ENCODE peak calls at places on chromosome 11, in five cellular contexts. One of them, this sample, is unnamed.

GRCh38 chr11:62788991-62789390 is 1.8 kb downstream of the TMEM179B start:
- DNase-seq in endothelial cell: no peak
- DNase-seq in bronchial epithelial cell: no peak
- DNase-seq in NCI-H1694 treated with DMSO at 0.1 percent for 48 hours: no peak
- DNase-seq in adrenal gland: no peak
- DNase-seq in this sample: no peak

GRCh38 chr11:117259417-117259816 is 26.9 kb downstream of the RNF214 start:
- DNase-seq in adrenal gland: no peak
- DNase-seq in NCI-H1694 treated with DMSO at 0.1 percent for 48 hours: no peak
- DNase-seq in bronchial epithelial cell: peak; percentile 23
- DNase-seq in endothelial cell: no peak
- DNase-seq in this sample: no peak

GRCh38 chr11:93340223-93340622 is 9.7 kb downstream of the DEUP1 start:
- DNase-seq in adrenal gland: no peak
- DNase-seq in endothelial cell: no peak
- DNase-seq in bronchial epithelial cell: no peak
- DNase-seq in NCI-H1694 treated with DMSO at 0.1 percent for 48 hours: no peak
- DNase-seq in this sample: no peak

GRCh38 chr11:79219186-79220045 is 221.4 kb downstream of the TENM4 start:
- DNase-seq in endothelial cell: no peak
- DNase-seq in NCI-H1694 treated with DMSO at 0.1 percent for 48 hours: no peak
- DNase-seq in bronchial epithelial cell: peak; percentile 64
- DNase-seq in adrenal gland: no peak
- DNase-seq in this sample: no peak

GRCh38 chr11:46216040-46216764 is 61.3 kb upstream of the CREB3L1 start:
- DNase-seq in endothelial cell: no peak
- DNase-seq in bronchial epithelial cell: no peak
- DNase-seq in adrenal gland: no peak
- DNase-seq in NCI-H1694 treated with DMSO at 0.1 percent for 48 hours: no peak
- DNase-seq in this sample: no peak

GRCh38 chr11:57499413-57499982 is 16.0 kb downstream of the SLC43A1 start:
- DNase-seq in NCI-H1694 treated with DMSO at 0.1 percent for 48 hours: no peak
- DNase-seq in endothelial cell: peak; percentile 94
- DNase-seq in adrenal gland: peak; percentile 96
- DNase-seq in bronchial epithelial cell: peak; percentile 69
- DNase-seq in this sample: no peak

GRCh38 chr11:46348566-46348981 is 1.3 kb downstream of the DGKZ start:
- DNase-seq in adrenal gland: no peak
- DNase-seq in endothelial cell: no peak
- DNase-seq in NCI-H1694 treated with DMSO at 0.1 percent for 48 hours: no peak
- DNase-seq in bronchial epithelial cell: no peak
- DNase-seq in this sample: no peak

GRCh38 chr11:112339566-112339965 is 78.9 kb upstream of the PLET1 start:
- DNase-seq in bronchial epithelial cell: no peak
- DNase-seq in NCI-H1694 treated with DMSO at 0.1 percent for 48 hours: no peak
- DNase-seq in adrenal gland: no peak
- DNase-seq in endothelial cell: no peak
- DNase-seq in this sample: no peak

GRCh38 chr11:69240332-69241074 is 53.5 kb upstream of the MYEOV start:
- DNase-seq in adrenal gland: peak; percentile 53
- DNase-seq in NCI-H1694 treated with DMSO at 0.1 percent for 48 hours: no peak
- DNase-seq in bronchial epithelial cell: no peak
- DNase-seq in endothelial cell: no peak
- DNase-seq in this sample: no peak

GRCh38 chr11:64900263-64900678 is 16.7 kb downstream of the ATG2A start:
- DNase-seq in NCI-H1694 treated with DMSO at 0.1 percent for 48 hours: no peak
- DNase-seq in adrenal gland: no peak
- DNase-seq in bronchial epithelial cell: peak; percentile 64
- DNase-seq in endothelial cell: no peak
- DNase-seq in this sample: no peak

GRCh38 chr11:84870486-84870885 is 756.7 kb downstream of the DLG2 start:
- DNase-seq in adrenal gland: no peak
- DNase-seq in endothelial cell: no peak
- DNase-seq in bronchial epithelial cell: peak; percentile 87
- DNase-seq in NCI-H1694 treated with DMSO at 0.1 percent for 48 hours: no peak
- DNase-seq in this sample: no peak

GRCh38 chr11:70610561-70610960 is 212.2 kb downstream of the CTTN start:
- DNase-seq in endothelial cell: no peak
- DNase-seq in bronchial epithelial cell: no peak
- DNase-seq in adrenal gland: no peak
- DNase-seq in NCI-H1694 treated with DMSO at 0.1 percent for 48 hours: no peak
- DNase-seq in this sample: no peak

GRCh38 chr11:70745936-70746335 is 347.6 kb downstream of the CTTN start:
- DNase-seq in NCI-H1694 treated with DMSO at 0.1 percent for 48 hours: no peak
- DNase-seq in bronchial epithelial cell: no peak
- DNase-seq in adrenal gland: no peak
- DNase-seq in endothelial cell: no peak
- DNase-seq in this sample: no peak

GRCh38 chr11:122778148-122778547 is 60.2 kb upstream of the CRTAM start:
- DNase-seq in bronchial epithelial cell: peak; percentile 84
- DNase-seq in endothelial cell: no peak
- DNase-seq in NCI-H1694 treated with DMSO at 0.1 percent for 48 hours: no peak
- DNase-seq in adrenal gland: no peak
- DNase-seq in this sample: no peak

GRCh38 chr11:122746050-122746478 is 90.5 kb downstream of the UBASH3B start:
- DNase-seq in endothelial cell: no peak
- DNase-seq in adrenal gland: no peak
- DNase-seq in bronchial epithelial cell: no peak
- DNase-seq in NCI-H1694 treated with DMSO at 0.1 percent for 48 hours: no peak
- DNase-seq in this sample: no peak

This sample was measured in stimulated activated CD8-positive, alpha-beta memory T cell treated with anti-CD3 and anti-CD28 coated beads, Interleukin-7, amount 100 ng/mL, for 1 hour.